ENCODE peak calls at places on chromosomes 7 and 10, in seven cellular contexts. One of them, this sample, is unnamed.

GRCh38 chr7:151726875-151727578 is 149.9 kb downstream of the PRKAG2 start:
- DNase-seq in GDM1: no peak
- DNase-seq in stimulated activated CD8-positive, alpha-beta memory T cell treated with anti-CD3 and anti-CD28 coated beads, Interleukin-4, amount 100 ng/mL, for 24 hours: no peak
- DNase-seq in psoas muscle: no peak
- DNase-seq in HCT116: no peak
- DNase-seq in epithelial cell of prostate: no peak
- DNase-seq in heart left ventricle: no peak
- DNase-seq in this sample: no peak

GRCh38 chr10:52308251-52309031 is 5.6 kb upstream of the DKK1 start:
- DNase-seq in GDM1: no peak
- DNase-seq in stimulated activated CD8-positive, alpha-beta memory T cell treated with anti-CD3 and anti-CD28 coated beads, Interleukin-4, amount 100 ng/mL, for 24 hours: no peak
- DNase-seq in psoas muscle: peak
- DNase-seq in HCT116: no peak
- DNase-seq in epithelial cell of prostate: no peak
- DNase-seq in heart left ventricle: peak
- DNase-seq in this sample: peak

GRCh38 chr10:86163522-86164215 is 202.9 kb downstream of the GRID1 start:
- DNase-seq in GDM1: no peak
- DNase-seq in stimulated activated CD8-positive, alpha-beta memory T cell treated with anti-CD3 and anti-CD28 coated beads, Interleukin-4, amount 100 ng/mL, for 24 hours: no peak
- DNase-seq in psoas muscle: no peak
- DNase-seq in HCT116: no peak
- DNase-seq in epithelial cell of prostate: no peak
- DNase-seq in heart left ventricle: no peak
- DNase-seq in this sample: no peak

GRCh38 chr7:87600130-87601124 is at the start of gene ABCB1:
- DNase-seq in GDM1: peak
- DNase-seq in stimulated activated CD8-positive, alpha-beta memory T cell treated with anti-CD3 and anti-CD28 coated beads, Interleukin-4, amount 100 ng/mL, for 24 hours: peak
- DNase-seq in psoas muscle: peak
- DNase-seq in HCT116: peak
- DNase-seq in epithelial cell of prostate: no peak
- DNase-seq in heart left ventricle: peak
- DNase-seq in this sample: peak

GRCh38 chr7:88789480-88790064 is 6.0 kb downstream of the TEX47 start:
- DNase-seq in GDM1: no peak
- DNase-seq in stimulated activated CD8-positive, alpha-beta memory T cell treated with anti-CD3 and anti-CD28 coated beads, Interleukin-4, amount 100 ng/mL, for 24 hours: no peak
- DNase-seq in psoas muscle: no peak
- DNase-seq in HCT116: peak
- DNase-seq in epithelial cell of prostate: no peak
- DNase-seq in heart left ventricle: no peak
- DNase-seq in this sample: peak

GRCh38 chr7:77461246-77461645 is 45.1 kb upstream of the GSAP start:
- DNase-seq in GDM1: no peak
- DNase-seq in stimulated activated CD8-positive, alpha-beta memory T cell treated with anti-CD3 and anti-CD28 coated beads, Interleukin-4, amount 100 ng/mL, for 24 hours: no peak
- DNase-seq in psoas muscle: no peak
- DNase-seq in HCT116: no peak
- DNase-seq in epithelial cell of prostate: no peak
- DNase-seq in heart left ventricle: no peak
- DNase-seq in this sample: peak

GRCh38 chr10:114044251-114045070 is 795 bp downstream of the ADRB1 start:
- DNase-seq in GDM1: no peak
- DNase-seq in stimulated activated CD8-positive, alpha-beta memory T cell treated with anti-CD3 and anti-CD28 coated beads, Interleukin-4, amount 100 ng/mL, for 24 hours: no peak
- DNase-seq in psoas muscle: no peak
- DNase-seq in HCT116: no peak
- DNase-seq in epithelial cell of prostate: no peak
- DNase-seq in heart left ventricle: peak
- DNase-seq in this sample: no peak

GRCh38 chr10:133041101-133041500 is 46.6 kb upstream of the ADGRA1 start:
- DNase-seq in GDM1: no peak
- DNase-seq in stimulated activated CD8-positive, alpha-beta memory T cell treated with anti-CD3 and anti-CD28 coated beads, Interleukin-4, amount 100 ng/mL, for 24 hours: no peak
- DNase-seq in psoas muscle: no peak
- DNase-seq in HCT116: no peak
- DNase-seq in epithelial cell of prostate: no peak
- DNase-seq in heart left ventricle: no peak
- DNase-seq in this sample: no peak

GRCh38 chr10:1736972-1737221 is 428 bp downstream of the ADARB2 start:
- DNase-seq in GDM1: no peak
- DNase-seq in stimulated activated CD8-positive, alpha-beta memory T cell treated with anti-CD3 and anti-CD28 coated beads, Interleukin-4, amount 100 ng/mL, for 24 hours: no peak
- DNase-seq in psoas muscle: no peak
- DNase-seq in HCT116: no peak
- DNase-seq in epithelial cell of prostate: no peak
- DNase-seq in heart left ventricle: peak
- DNase-seq in this sample: no peak

GRCh38 chr7:44143606-44144250 is 2.6 kb upstream of the MYL7 start:
- DNase-seq in GDM1: no peak
- DNase-seq in stimulated activated CD8-positive, alpha-beta memory T cell treated with anti-CD3 and anti-CD28 coated beads, Interleukin-4, amount 100 ng/mL, for 24 hours: no peak
- DNase-seq in psoas muscle: no peak
- DNase-seq in HCT116: no peak
- DNase-seq in epithelial cell of prostate: no peak
- DNase-seq in heart left ventricle: no peak
- DNase-seq in this sample: no peak

GRCh38 chr10:100338434-100339036 is 8.5 kb upstream of the SCD start:
- DNase-seq in GDM1: peak
- DNase-seq in stimulated activated CD8-positive, alpha-beta memory T cell treated with anti-CD3 and anti-CD28 coated beads, Interleukin-4, amount 100 ng/mL, for 24 hours: peak
- DNase-seq in psoas muscle: peak
- DNase-seq in HCT116: peak
- DNase-seq in epithelial cell of prostate: no peak
- DNase-seq in heart left ventricle: peak
- DNase-seq in this sample: peak

GRCh38 chr7:27491534-27491933 is 171.1 kb downstream of the HIBADH start:
- DNase-seq in GDM1: no peak
- DNase-seq in stimulated activated CD8-positive, alpha-beta memory T cell treated with anti-CD3 and anti-CD28 coated beads, Interleukin-4, amount 100 ng/mL, for 24 hours: no peak
- DNase-seq in psoas muscle: no peak
- DNase-seq in HCT116: no peak
- DNase-seq in epithelial cell of prostate: no peak
- DNase-seq in heart left ventricle: no peak
- DNase-seq in this sample: no peak